ENCODE peak calls at places on chromosomes 1 and 21, in seven cellular contexts. H is H1, O is trophoblast cell, S is IMR-90, C is neuronal stem cell, A is mesendoderm, Z is mesenchymal stem cell. J is an unnamed sample.

GRCh38 chr1:58290685-58291372 is 255.7 kb downstream of the OMA1 start:
- DNase-seq in H (peak; percentile 74), S (peak; percentile 16), Z (peak; percentile 17), O (no peak), A (peak; percentile 71), C (peak; percentile 63), J (peak; percentile 69)

GRCh38 chr1:56056438-56057312 is 522.7 kb downstream of the PLPP3 start:
- DNase-seq in Z (peak; percentile 65), O (no peak), S (peak; percentile 60), C (no peak), H (no peak), A (no peak), J (no peak)

GRCh38 chr1:34602907-34603306 is 151.9 kb upstream of the GJB5 start:
- DNase-seq in C (no peak), O (no peak), A (no peak), H (no peak), S (no peak), Z (no peak), J (no peak)

GRCh38 chr1:15702722-15703550 is 18.8 kb downstream of the PLEKHM2 start:
- DNase-seq in S (peak; percentile 29), C (no peak), O (peak; percentile 61), H (peak; percentile 61), A (peak; percentile 49), Z (no peak), J (peak; percentile 61)

GRCh38 chr21:42219606-42220137 is 732 bp downstream of the ABCG1 start:
- DNase-seq in Z (no peak), A (no peak), S (peak; percentile 5), O (no peak), H (peak; percentile 64), C (no peak), J (peak; percentile 37)

GRCh38 chr1:186983327-186983726 is 154.6 kb downstream of the PLA2G4A start:
- DNase-seq in S (peak; percentile 98), Z (peak; percentile 92), H (no peak), A (no peak), C (no peak), O (peak; percentile 10), J (no peak)

GRCh38 chr1:13699510-13699909 is 478 bp upstream of the PRDM2 start:
- DNase-seq in H (peak; percentile 48), S (no peak), C (no peak), A (peak; percentile 28), Z (peak; percentile 12), O (no peak), J (peak; percentile 37)

GRCh38 chr21:15820857-15821256 is 91.1 kb downstream of the USP25 start:
- DNase-seq in A (no peak), C (no peak), S (peak; percentile 47), H (no peak), O (no peak), Z (no peak), J (no peak)

DNA sequence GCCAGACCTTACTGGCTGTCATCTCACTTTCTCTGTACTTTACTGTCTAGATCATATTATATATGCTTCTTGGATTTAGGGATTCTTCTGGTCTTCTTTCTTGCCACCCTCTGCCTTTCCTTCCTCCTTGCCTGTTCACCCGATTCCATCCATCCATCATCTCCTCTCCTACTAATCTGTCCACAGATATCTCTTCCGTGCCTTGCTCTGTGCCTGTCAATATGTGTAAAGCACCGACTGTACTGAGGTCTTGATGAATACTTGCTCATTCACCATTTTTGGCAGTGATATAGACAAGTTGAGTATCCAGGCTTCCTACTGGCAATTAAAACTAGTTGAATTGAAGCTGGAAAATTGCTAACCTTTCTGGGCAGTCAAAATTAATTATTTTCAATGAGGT is 8.1 kb downstream of the FMN2 start:
- DNase-seq in A (no peak), Z (no peak), H (no peak), C (no peak), S (no peak), O (no peak), J (no peak)
- H4K8ac ChIP-seq in A (no peak overlapping the region), Z (no peak overlapping the region), H (no peak overlapping the region), C (no peak overlapping the region), S (peak overlapping the region; percentile 50), O (no peak overlapping the region), J (no peak overlapping the region)

GRCh38 chr1:39573097-39573465 is 3.5 kb downstream of the PABPC4 start:
- DNase-seq in O (no peak), A (no peak), Z (no peak), H (no peak), S (no peak), C (no peak), J (no peak)

GRCh38 chr1:39573736-39574624 is 2.6 kb downstream of the PABPC4 start:
- DNase-seq in O (no peak), H (no peak), C (no peak), A (no peak), Z (peak; percentile 64), S (peak; percentile 67), J (no peak)

GRCh38 chr1:39574646-39575045 is 1.9 kb downstream of the PABPC4 start:
- DNase-seq in A (peak; percentile 31), Z (no peak), C (no peak), H (no peak), O (no peak), S (peak; percentile 35), J (no peak)

GRCh38 chr1:39575191-39576015 is 1.2 kb downstream of the PABPC4 start:
- DNase-seq in H (no peak), C (peak; percentile 11), O (peak; percentile 83), Z (peak; percentile 78), A (peak; percentile 27), S (peak; percentile 81), J (peak; percentile 42)

GRCh38 chr1:39576016-39576657 is 453 bp downstream of the PABPC4 start:
- DNase-seq in C (peak; percentile 31), Z (peak; percentile 45), H (no peak), O (peak; percentile 11), S (no peak), A (no peak), J (no peak)
- H3K23ac ChIP-seq in C (peak overlapping the region; percentile 87), Z (peak overlapping the region; percentile 92), H (no peak overlapping the region), O (no peak overlapping the region), S (peak overlapping the region; percentile 24), A (no peak overlapping the region), J (no peak overlapping the region)

GRCh38 chr21:46667191-46667734 is 31.8 kb downstream of the PRMT2 start:
- DNase-seq in O (no peak), A (peak; percentile 49), H (no peak), S (peak; percentile 16), Z (no peak), C (no peak), J (peak; percentile 54)
- H3K4me2 ChIP-seq in O (peak overlapping the region; percentile 97), A (peak overlapping the region; percentile 93), H (peak overlapping the region; percentile 81), S (peak overlapping the region; percentile 85), Z (peak overlapping the region; percentile 69), C (peak overlapping the region; percentile 93), J (peak overlapping the region; percentile 96)

GRCh38 chr1:224497714-224498573 is 63.3 kb upstream of the WDR26 start:
- DNase-seq in S (peak; percentile 90), A (peak; percentile 90), C (no peak), Z (peak; percentile 87), O (peak; percentile 84), H (no peak), J (peak; percentile 75)
- H4K8ac ChIP-seq in S (peak overlapping the region; percentile 98), A (no peak overlapping the region), C (no peak overlapping the region), Z (peak overlapping the region; percentile 91), O (peak overlapping the region; percentile 57), H (no peak overlapping the region), J (no peak overlapping the region)

GRCh38 chr1:116983678-116984077 is 17.9 kb upstream of the CD101 start:
- DNase-seq in H (no peak), Z (peak; percentile 9), S (no peak), O (no peak), A (no peak), C (no peak), J (no peak)

GRCh38 chr1:116981521-116982037 is 20.0 kb upstream of the CD101 start:
- DNase-seq in Z (no peak), O (no peak), A (no peak), C (no peak), H (no peak), S (no peak), J (no peak)

GRCh38 chr1:116984406-116985160 is 17.0 kb upstream of the CD101 start:
- DNase-seq in O (no peak), H (no peak), A (no peak), S (no peak), C (no peak), Z (no peak), J (no peak)

GRCh38 chr1:116983112-116983511 is 18.4 kb upstream of the CD101 start:
- DNase-seq in Z (no peak), O (no peak), A (no peak), H (no peak), C (no peak), S (no peak), J (no peak)

GRCh38 chr1:116982319-116983004 is 19.1 kb upstream of the CD101 start:
- DNase-seq in Z (no peak), A (peak; percentile 56), O (no peak), H (peak; percentile 58), C (no peak), S (no peak), J (peak; percentile 69)
- H3K23ac ChIP-seq in Z (no peak overlapping the region), A (no peak overlapping the region), O (no peak overlapping the region), H (no peak overlapping the region), C (no peak overlapping the region), S (no peak overlapping the region), J (no peak overlapping the region)

GRCh38 chr21:37536616-37537278 is 170.2 kb downstream of the DYRK1A start:
- DNase-seq in Z (no peak), O (no peak), A (peak; percentile 67), S (no peak), C (no peak), H (no peak), J (no peak)
- H3K4me2 ChIP-seq in Z (no peak overlapping the region), O (no peak overlapping the region), A (no peak overlapping the region), S (no peak overlapping the region), C (no peak overlapping the region), H (no peak overlapping the region), J (no peak overlapping the region)

GRCh38 chr21:30563072-30563471 is 2.0 kb upstream of the KRTAP19-7 start:
- DNase-seq in O (no peak), A (no peak), Z (no peak), H (no peak), C (no peak), S (no peak), J (no peak)
- H4K8ac ChIP-seq in O (no peak overlapping the region), A (no peak overlapping the region), Z (no peak overlapping the region), H (no peak overlapping the region), C (no peak overlapping the region), S (no peak overlapping the region), J (no peak overlapping the region)